ENCODE peak calls at places on chromosomes 5 and 9, in nine cellular contexts. X, F, G, V, E, Y, W, Q and J are unnamed samples.

GRCh38 chr5:79464278-79464677 is 49.7 kb downstream of the HOMER1 start:
- DNase-seq in F (no peak), Q (no peak), Y (no peak), X (no peak), W (no peak), V (no peak), E (no peak), G (no peak), J (no peak)

GRCh38 chr5:37495210-37495609 is 116.1 kb downstream of the WDR70 start:
- DNase-seq in W (no peak), V (peak; percentile 65), Q (no peak), F (peak; percentile 30), E (no peak), G (no peak), Y (no peak), X (no peak), J (no peak)

GRCh38 chr5:54470677-54471076 is 15.2 kb downstream of the HSPB3 start:
- DNase-seq in G (no peak), E (no peak), F (no peak), W (no peak), V (peak; percentile 65), Q (no peak), X (no peak), Y (no peak), J (no peak)

GRCh38 chr9:2023532-2023931 is 8.4 kb downstream of the SMARCA2 start:
- DNase-seq in V (no peak), G (no peak), Y (no peak), E (no peak), X (no peak), Q (no peak), W (no peak), F (no peak), J (no peak)

GRCh38 chr5:176610430-176610763 is 441 bp upstream of the GPRIN1 start:
- DNase-seq in Y (no peak), W (no peak), Q (no peak), G (no peak), E (no peak), V (no peak), X (no peak), F (no peak), J (no peak)

GRCh38 chr5:1946776-1947175 is 64.1 kb upstream of the IRX4 start:
- DNase-seq in G (no peak), Y (no peak), X (no peak), V (no peak), E (peak; percentile 53), F (no peak), Q (no peak), W (peak; percentile 59), J (no peak)

GRCh38 chr5:95113489-95113888 is 171.4 kb downstream of the MCTP1 start:
- DNase-seq in V (peak; percentile 83), Q (no peak), W (no peak), X (no peak), E (no peak), Y (no peak), F (no peak), G (no peak), J (peak; percentile 36)

GRCh38 chr5:116358015-116358523 is 216.6 kb downstream of the SEMA6A start:
- DNase-seq in V (no peak), G (no peak), F (no peak), X (no peak), Y (no peak), Q (no peak), E (no peak), W (no peak), J (no peak)

GRCh38 chr5:36928947-36929346 is 52.4 kb downstream of the NIPBL start:
- DNase-seq in Y (no peak), W (no peak), X (no peak), G (no peak), F (no peak), V (peak; percentile 80), E (no peak), Q (no peak), J (no peak)

GRCh38 chr5:181204561-181205401 is at the start of gene TRIM7:
- DNase-seq in Q (peak; percentile 66), G (peak; percentile 66), E (peak; percentile 80), W (peak; percentile 69), Y (no peak), V (no peak), F (peak; percentile 82), X (peak; percentile 76), J (no peak)

GRCh38 chr5:140550147-140551079 is 3.0 kb downstream of the EIF4EBP3 start:
- DNase-seq in Q (no peak), G (no peak), V (no peak), F (no peak), W (no peak), E (no peak), Y (peak; percentile 10), X (peak; percentile 50), J (no peak)

GRCh38 chr5:61178702-61179101 is 16.4 kb upstream of the SMIM15 start:
- DNase-seq in E (no peak), X (no peak), V (no peak), Y (no peak), Q (no peak), F (no peak), G (no peak), W (no peak), J (no peak)

GRCh38 chr9:5971740-5972139 is 43.7 kb downstream of the RANBP6 start:
- DNase-seq in G (no peak), X (no peak), E (no peak), Y (no peak), V (peak; percentile 31), F (no peak), W (no peak), Q (no peak), J (no peak)

GRCh38 chr9:127093319-127094020 is 29.0 kb downstream of the ANGPTL2 start:
- DNase-seq in W (no peak), Y (no peak), V (no peak), E (no peak), X (peak; percentile 59), G (no peak), Q (no peak), F (no peak), J (no peak)
- TF ChIP-seq CTCF in W (no peak), Y (no peak), V (no peak), E (no peak), X (no peak), G (no peak), Q (no peak), F (no peak), J (no peak)

DNA sequence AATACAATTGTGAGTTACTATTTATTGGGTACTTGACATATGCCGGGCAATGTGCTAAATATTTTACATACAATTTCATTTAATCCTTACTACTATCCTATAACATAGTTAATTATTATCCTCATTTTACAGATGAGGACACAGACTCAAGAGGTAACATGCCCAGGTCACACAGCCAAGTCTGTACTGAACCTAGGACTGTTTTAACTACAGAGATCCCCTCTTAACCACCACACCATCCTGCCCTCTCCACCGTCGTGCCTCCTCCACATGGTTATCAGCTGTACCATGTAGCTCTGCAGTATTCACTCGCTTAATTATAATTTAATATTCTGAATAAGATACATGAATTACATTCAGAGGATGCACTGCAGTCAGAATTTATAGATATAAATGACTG is 5.3 kb downstream of the RAB14 start:
- DNase-seq in Q (no peak), F (no peak), W (no peak), V (no peak), G (no peak), X (no peak), Y (no peak), E (no peak), J (no peak)
- H3K4me3 ChIP-seq in Q (no peak overlapping the region), F (no peak overlapping the region), W (no peak overlapping the region), V (no peak overlapping the region), G (no peak overlapping the region), X (no peak overlapping the region), Y (no peak overlapping the region), E (peak overlapping the region; percentile 4), J (no peak overlapping the region)

GRCh38 chr5:137233726-137234125 is 265.4 kb downstream of the SPOCK1 start:
- DNase-seq in Q (no peak), F (no peak), Y (no peak), W (no peak), V (peak; percentile 36), X (no peak), E (no peak), G (no peak), J (no peak)

GRCh38 chr5:137231535-137231934 is 267.6 kb downstream of the SPOCK1 start:
- DNase-seq in F (no peak), Q (no peak), Y (no peak), E (no peak), X (no peak), V (peak; percentile 47), W (no peak), G (no peak), J (no peak)

GRCh38 chr5:137236266-137236665 is 262.9 kb downstream of the SPOCK1 start:
- DNase-seq in F (no peak), Q (no peak), W (no peak), Y (no peak), X (no peak), E (no peak), V (peak; percentile 38), G (no peak), J (no peak)

DNA sequence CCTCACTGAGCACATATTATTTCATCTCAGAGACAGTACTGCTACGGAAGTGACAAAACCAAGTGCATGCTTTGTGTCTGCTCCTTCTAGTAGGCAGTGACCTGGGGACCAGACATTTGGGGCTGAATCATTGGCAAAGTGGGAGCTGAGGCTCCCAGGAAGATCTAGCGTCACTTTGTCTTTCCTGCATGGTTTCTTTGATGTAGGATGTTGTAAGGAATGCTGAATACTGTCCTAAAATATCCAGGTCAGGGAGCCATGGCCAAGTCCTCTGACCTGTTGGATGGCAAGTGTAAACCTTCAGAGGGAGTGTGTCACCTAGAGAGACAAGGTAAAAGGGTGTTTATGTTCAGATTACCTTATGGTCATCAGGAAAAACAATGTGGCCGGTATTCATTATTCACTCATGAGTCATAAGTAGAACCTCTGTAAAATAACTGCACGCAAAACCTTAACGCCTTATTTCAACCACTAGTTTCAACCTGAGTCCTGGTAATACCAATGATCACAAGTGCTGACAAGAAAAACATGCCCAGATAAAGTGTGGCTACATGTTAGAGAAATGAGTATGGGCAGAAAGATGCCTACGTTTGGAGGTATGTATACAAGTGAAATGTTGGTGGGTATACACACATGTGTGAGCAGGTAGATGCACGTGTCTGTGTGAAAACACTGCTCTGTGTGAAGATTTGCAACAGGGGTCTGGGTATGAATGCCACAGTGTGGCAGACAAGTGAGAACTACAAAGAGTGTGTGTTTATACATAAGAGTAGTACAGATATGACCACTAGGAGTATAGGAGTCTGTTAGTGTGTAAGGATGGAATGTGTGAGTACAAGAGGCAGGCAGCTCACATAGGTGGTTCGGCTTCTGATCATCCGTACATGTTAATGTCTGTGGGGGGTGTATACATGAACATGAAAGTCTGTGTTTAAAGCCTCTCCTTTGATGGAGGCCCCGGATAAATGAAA is 263.9 kb downstream of the SPOCK1 start:
- DNase-seq in F (no peak), E (no peak), G (no peak), Q (no peak), W (no peak), X (no peak), V (peak; percentile 76), Y (no peak), J (no peak)
- H3K4me1 ChIP-seq in F (no peaks in the 10 kb centered on the region), E (no peaks in the 10 kb centered on the region), G (no peaks in the 10 kb centered on the region), Q (no peaks in the 10 kb centered on the region), W (no peaks in the 10 kb centered on the region), X (no peaks in the 10 kb centered on the region), V (peaks cover 13% of the 10 kb centered on the region), Y (no peaks in the 10 kb centered on the region), J (no peaks in the 10 kb centered on the region)

DNA sequence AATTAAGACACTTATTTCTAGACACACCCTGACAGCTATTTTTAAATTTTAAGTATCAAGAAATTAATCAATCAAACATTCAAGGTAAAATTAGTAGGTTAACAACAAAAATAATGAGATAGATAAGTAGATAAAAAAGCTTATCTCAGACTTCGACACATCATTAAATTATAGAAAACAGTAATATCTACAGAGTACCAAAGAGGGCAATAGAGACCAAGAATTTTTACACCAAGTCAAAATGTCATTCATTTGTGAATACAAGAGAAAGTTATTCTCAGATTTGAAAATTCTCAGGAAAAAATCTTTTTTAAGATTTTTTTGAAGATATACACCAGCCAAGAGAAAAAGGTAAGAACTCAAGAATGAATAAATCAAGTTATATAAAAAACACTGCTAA is 445.6 kb downstream of the ACTL7B start:
- DNase-seq in V (no peak), E (no peak), Q (no peak), Y (no peak), X (no peak), F (no peak), G (no peak), W (no peak), J (no peak)
- TF ChIP-seq CTCF in V (no peak), E (no peak), Q (no peak), Y (no peak), X (no peak), F (no peak), G (no peak), W (no peak), J (no peak)